ENCODE peak calls at places on chromosomes 1 and 21, in seven cellular contexts. D is heart right ventricle, H is foreskin fibroblast, Q is LNCaP clone FGC, R is astrocyte of the spinal cord, G is lower lobe of right lung, J is cardiac fibroblast. F is an unnamed sample.

GRCh38 chr1:248695451-248696132 is 7.0 kb downstream of the OR14I1 start:
- DNase-seq in D (no peak), H (peak; percentile 1), Q (no peak), R (no peak), G (no peak), J (no peak), F (no peak)

GRCh38 chr1:224623310-224623714 is 7.2 kb downstream of the CNIH3 start:
- DNase-seq in D (no peak), H (peak; percentile 82), Q (no peak), R (peak; percentile 79), G (no peak), J (no peak), F (no peak)

GRCh38 chr1:155871390-155871789 is 12.0 kb downstream of the SYT11 start:
- DNase-seq in D (peak; percentile 55), H (peak; percentile 62), Q (no peak), R (peak; percentile 32), G (no peak), J (peak; percentile 58), F (no peak)

GRCh38 chr21:33643658-33644311 is 1.5 kb downstream of the ITSN1 start:
- DNase-seq in D (no peak), H (peak; percentile 58), Q (no peak), R (peak; percentile 52), G (no peak), J (peak; percentile 23), F (no peak)

GRCh38 chr1:42328916-42329496 is 6.0 kb downstream of the FOXJ3 start:
- DNase-seq in D (no peak), H (no peak), Q (no peak), R (no peak), G (no peak), J (no peak), F (no peak)

GRCh38 chr1:149937779-149938178 is 1.1 kb upstream of the MTMR11 start:
- DNase-seq in D (no peak), H (no peak), Q (no peak), R (no peak), G (no peak), J (no peak), F (no peak)

GRCh38 chr21:36749935-36750578 is 51.1 kb downstream of the SIM2 start:
- DNase-seq in D (peak; percentile 18), H (no peak), Q (no peak), R (peak; percentile 65), G (no peak), J (peak; percentile 41), F (no peak)

GRCh38 chr1:1137256-1138045 is 21.6 kb upstream of the C1orf159 start:
- DNase-seq in D (no peak), H (no peak), Q (no peak), R (no peak), G (no peak), J (no peak), F (no peak)

GRCh38 chr1:117681093-117681950 is 75.5 kb downstream of the TENT5C start:
- DNase-seq in D (no peak), H (no peak), Q (no peak), R (no peak), G (no peak), J (no peak), F (no peak)

GRCh38 chr1:203638914-203639313 is 12.3 kb downstream of the ATP2B4 start:
- DNase-seq in D (peak; percentile 50), H (peak; percentile 63), Q (no peak), R (no peak), G (no peak), J (peak; percentile 49), F (no peak)

GRCh38 chr21:40049959-40050290 is 182.7 kb downstream of the PCP4 start:
- DNase-seq in D (no peak), H (no peak), Q (no peak), R (no peak), G (no peak), J (no peak), F (no peak)

GRCh38 chr1:59333626-59334277 is 36.9 kb downstream of the FGGY start:
- DNase-seq in D (no peak), H (no peak), Q (no peak), R (no peak), G (no peak), J (no peak), F (no peak)

GRCh38 chr1:23557471-23558124 is 1.7 kb downstream of the ID3 start:
- DNase-seq in D (no peak), H (peak; percentile 16), Q (no peak), R (peak; percentile 43), G (no peak), J (peak; percentile 43), F (no peak)

GRCh38 chr1:209155556-209155955 is 428.0 kb upstream of the CAMK1G start:
- DNase-seq in D (no peak), H (no peak), Q (no peak), R (no peak), G (no peak), J (no peak), F (no peak)

GRCh38 chr1:207755846-207756692 is 4.2 kb downstream of the CD46 start:
- DNase-seq in D (no peak), H (no peak), Q (no peak), R (no peak), G (no peak), J (no peak), F (no peak)

GRCh38 chr1:201562257-201562656 is 23.3 kb downstream of the NAV1 start:
- DNase-seq in D (no peak), H (peak; percentile 99), Q (no peak), R (peak; percentile 90), G (peak; percentile 16), J (peak; percentile 85), F (no peak)

GRCh38 chr21:41641821-41642368 is 125.0 kb downstream of the RIPK4 start:
- DNase-seq in D (peak; percentile 59), H (peak; percentile 95), Q (no peak), R (peak; percentile 93), G (no peak), J (peak; percentile 95), F (no peak)

GRCh38 chr1:38559180-38559874 is 300.2 kb downstream of the RRAGC start:
- DNase-seq in D (no peak), H (no peak), Q (no peak), R (no peak), G (peak; percentile 78), J (no peak), F (peak; percentile 84)

GRCh38 chr1:240401721-240402120 is 210.2 kb downstream of the GREM2 start:
- DNase-seq in D (no peak), H (no peak), Q (no peak), R (no peak), G (no peak), J (peak; percentile 40), F (no peak)

GRCh38 chr1:51101976-51102375 is at the start of gene C1orf185:
- DNase-seq in D (no peak), H (no peak), Q (no peak), R (no peak), G (no peak), J (no peak), F (no peak)

DNA sequence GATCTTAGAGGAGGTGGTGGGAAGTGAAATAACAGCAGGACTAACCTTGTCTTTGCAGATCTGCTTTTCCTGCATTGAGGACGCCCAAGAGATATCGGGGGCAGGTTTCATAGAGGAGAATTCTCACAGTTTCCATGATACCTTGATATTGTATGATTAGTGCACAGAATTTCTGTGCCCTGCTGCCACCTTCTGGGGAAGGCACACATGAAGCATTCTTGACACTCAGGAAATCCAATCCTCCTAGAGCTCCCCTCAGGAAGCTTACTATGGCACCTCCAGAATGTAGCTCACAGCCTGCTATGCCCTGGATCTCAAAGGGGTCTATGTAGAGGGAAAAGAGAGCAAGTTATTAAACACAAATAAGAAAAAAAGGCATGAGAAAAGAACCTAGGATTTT is 1.5 kb downstream of the CD1B start:
- DNase-seq in D (no peak), H (peak; percentile 0), Q (no peak), R (no peak), G (no peak), J (peak; percentile 0), F (no peak)
- TF ChIP-seq CTCF in D (peak; percentile 39), H (no peak), Q (peak; percentile 74), R (no peak), G (peak; percentile 33), J (no peak), F (peak; percentile 7)

GRCh38 chr1:167333114-167333513 is 112.4 kb downstream of the POU2F1 start:
- DNase-seq in D (no peak), H (no peak), Q (no peak), R (no peak), G (no peak), J (no peak), F (no peak)
- H3K4me3 ChIP-seq in D (no peak overlapping the region), H (no peak overlapping the region), Q (no peak overlapping the region), R (no peak overlapping the region), G (no peak overlapping the region), J (no peak overlapping the region), F (no peak overlapping the region)

GRCh38 chr1:32622205-32622604 is 28.1 kb downstream of the ZBTB8OS start:
- DNase-seq in D (no peak), H (no peak), Q (no peak), R (no peak), G (no peak), J (no peak), F (no peak)

GRCh38 chr1:32623775-32624174 is 26.6 kb downstream of the ZBTB8OS start:
- DNase-seq in D (no peak), H (no peak), Q (no peak), R (no peak), G (no peak), J (no peak), F (no peak)

GRCh38 chr1:32622806-32623694 is 27.3 kb downstream of the ZBTB8OS start:
- DNase-seq in D (no peak), H (no peak), Q (no peak), R (no peak), G (no peak), J (no peak), F (no peak)

GRCh38 chr1:32618673-32619221 is 31.6 kb downstream of the ZBTB8OS start:
- DNase-seq in D (no peak), H (no peak), Q (no peak), R (no peak), G (no peak), J (no peak), F (no peak)

DNA sequence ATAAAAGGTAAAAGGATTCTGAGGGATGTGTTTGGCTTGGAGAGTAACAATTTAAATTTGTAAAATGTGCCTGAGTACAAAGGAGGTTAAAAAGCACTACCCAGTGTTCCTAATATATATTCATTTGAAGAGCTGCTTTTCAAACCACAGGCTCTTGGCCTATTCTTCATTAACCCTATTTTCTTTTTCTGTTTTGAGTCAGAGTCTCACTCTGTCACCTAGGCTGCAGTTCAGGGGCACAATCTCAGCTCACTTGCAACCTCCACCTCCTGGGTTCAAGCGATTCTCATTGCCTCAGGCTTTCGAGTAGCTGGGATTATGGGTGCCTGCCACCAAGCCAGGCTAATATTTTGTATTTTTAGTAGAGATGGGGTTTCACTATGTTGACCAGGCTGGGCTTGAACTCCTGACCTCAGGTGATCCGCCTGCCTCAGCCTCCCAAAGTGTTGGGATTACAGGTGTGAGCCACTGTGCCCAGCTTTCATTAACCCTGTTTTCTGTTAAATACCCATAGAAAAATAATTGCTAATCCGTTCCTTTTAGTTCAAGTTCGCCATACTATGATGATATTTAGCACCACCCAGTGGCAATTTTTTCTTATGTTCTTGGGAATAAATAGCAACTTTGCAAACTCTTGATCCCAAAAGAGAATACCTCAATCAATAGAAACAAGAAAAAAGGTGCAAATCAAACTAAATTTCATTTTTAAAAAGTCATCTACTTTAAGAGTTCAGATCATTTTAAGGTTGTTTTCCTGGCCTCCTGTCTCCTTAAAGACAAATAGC is 30.5 kb downstream of the ZBTB8OS start:
- DNase-seq in D (no peak), H (peak; percentile 44), Q (no peak), R (peak; percentile 18), G (no peak), J (peak; percentile 55), F (no peak)
- TF ChIP-seq CTCF in D (peak; percentile 41), H (no peak), Q (peak; percentile 37), R (peak; percentile 19), G (no peak), J (peak; percentile 10), F (peak; percentile 2)

GRCh38 chr1:220370041-220370700 is 97.9 kb upstream of the RAB3GAP2 start:
- DNase-seq in D (peak; percentile 15), H (peak; percentile 95), Q (no peak), R (peak; percentile 61), G (no peak), J (peak; percentile 22), F (no peak)
- H3K4me3 ChIP-seq in D (no peak overlapping the region), H (no peak overlapping the region), Q (no peak overlapping the region), R (no peak overlapping the region), G (no peak overlapping the region), J (no peak overlapping the region), F (no peak overlapping the region)